ENCODE peak calls at places on chromosomes 2 and 18, in four cellular contexts. M is CD4-positive, alpha-beta T cell; Y is tibial nerve; H is H9. D is an unnamed sample.
A peak's percentile ranks its signal among the peaks of the same experiment; 100 is the strongest.

GRCh38 chr2:212538156-212539144 is at the start of gene ERBB4:
- DNase-seq in M (no peak), Y (no peak), H (no peak), D (peak; percentile 63)

GRCh38 chr2:36857713-36858112 is 108.6 kb downstream of the STRN start:
- DNase-seq in M (no peak), Y (no peak), H (no peak), D (no peak)

GRCh38 chr18:77749189-77749588 is 499.5 kb downstream of the GALR1 start:
- DNase-seq in M (no peak), Y (no peak), H (peak; percentile 50), D (no peak)

GRCh38 chr2:156110890-156111289 is 221.6 kb downstream of the NR4A2 start:
- DNase-seq in M (no peak), Y (no peak), H (peak; percentile 62), D (no peak)

GRCh38 chr18:37286801-37287200 is 278.8 kb downstream of the CELF4 start:
- DNase-seq in M (no peak), Y (no peak), H (no peak), D (no peak)

GRCh38 chr2:135162377-135162776 is 110.3 kb downstream of the RAB3GAP1 start:
- DNase-seq in M (no peak), Y (no peak), H (no peak), D (no peak)

GRCh38 chr18:69854455-69854854 is 93.2 kb downstream of the CD226 start:
- DNase-seq in M (no peak), Y (no peak), H (no peak), D (no peak)

GRCh38 chr2:70552501-70553333 is 909 bp downstream of the TGFA start:
- DNase-seq in M (no peak), Y (no peak), H (peak; percentile 38), D (no peak)

GRCh38 chr18:28147674-28148171 is 29.2 kb downstream of the CDH2 start:
- DNase-seq in M (no peak), Y (no peak), H (no peak), D (no peak)

GRCh38 chr18:12934454-12935071 is 13.2 kb upstream of the SEH1L start:
- DNase-seq in M (peak; percentile 72), Y (peak; percentile 74), H (peak; percentile 79), D (peak; percentile 87)

GRCh38 chr2:109457811-109458210 is 156.0 kb downstream of the SEPTIN10 start:
- DNase-seq in M (no peak), Y (no peak), H (no peak), D (no peak)

GRCh38 chr2:48295421-48295820 is 234.5 kb upstream of the STON1 start:
- DNase-seq in M (no peak), Y (no peak), H (no peak), D (no peak)

GRCh38 chr2:190679813-190680591 is 31.1 kb downstream of the NAB1 start:
- DNase-seq in M (peak; percentile 49), Y (no peak), H (peak; percentile 89), D (peak; percentile 33)

GRCh38 chr2:209121691-209122090 is 302.2 kb upstream of the MAP2 start:
- DNase-seq in M (no peak), Y (no peak), H (no peak), D (no peak)

GRCh38 chr18:44870631-44871502 is 190.2 kb downstream of the SETBP1 start:
- DNase-seq in M (no peak), Y (no peak), H (no peak), D (no peak)

GRCh38 chr18:56298935-56299334 is 339.5 kb downstream of the TXNL1 start:
- DNase-seq in M (no peak), Y (no peak), H (no peak), D (no peak)

GRCh38 chr2:217653240-217653639 is 349.6 kb downstream of the TNS1 start:
- DNase-seq in M (no peak), Y (peak; percentile 64), H (no peak), D (peak; percentile 64)

GRCh38 chr2:151097118-151097517 is 164.5 kb downstream of the RBM43 start:
- DNase-seq in M (no peak), Y (no peak), H (no peak), D (no peak)

GRCh38 chr2:186852508-186852907 is 3.5 kb upstream of the ZSWIM2 start:
- DNase-seq in M (no peak), Y (no peak), H (no peak), D (no peak)

GRCh38 chr2:174846941-174847938 is 83.0 kb upstream of the CHRNA1 start:
- DNase-seq in M (no peak), Y (no peak), H (peak; percentile 49), D (no peak)

GRCh38 chr18:36419188-36419912 is 121.8 kb downstream of the FHOD3 start:
- DNase-seq in M (no peak), Y (no peak), H (no peak), D (no peak)

GRCh38 chr2:95698166-95698565 is 106.4 kb downstream of the TRIM43 start:
- DNase-seq in M (no peak), Y (no peak), H (no peak), D (no peak)

GRCh38 chr2:85310330-85310729 is 17.5 kb downstream of the TGOLN2 start:
- DNase-seq in M (no peak), Y (no peak), H (no peak), D (no peak)

GRCh38 chr2:64749446-64749845 is 95.7 kb upstream of the SERTAD2 start:
- DNase-seq in M (no peak), Y (no peak), H (no peak), D (no peak)

GRCh38 chr2:62474173-62474572 is 31.8 kb downstream of the TMEM17 start:
- DNase-seq in M (no peak), Y (no peak), H (no peak), D (no peak)

GRCh38 chr2:200411831-200412230 is 98.0 kb downstream of the KCTD18 start:
- DNase-seq in M (no peak), Y (no peak), H (no peak), D (no peak)

GRCh38 chr2:207849443-207849842 is 79.7 kb upstream of the FZD5 start:
- DNase-seq in M (no peak), Y (no peak), H (no peak), D (no peak)

GRCh38 chr2:207852791-207853190 is 83.1 kb upstream of the FZD5 start:
- DNase-seq in M (no peak), Y (no peak), H (no peak), D (no peak)

GRCh38 chr2:207860685-207861084 is 91.0 kb upstream of the FZD5 start:
- DNase-seq in M (no peak), Y (no peak), H (no peak), D (no peak)

GRCh38 chr2:207855591-207855990 is 85.9 kb upstream of the FZD5 start:
- DNase-seq in M (no peak), Y (no peak), H (no peak), D (no peak)

DNA sequence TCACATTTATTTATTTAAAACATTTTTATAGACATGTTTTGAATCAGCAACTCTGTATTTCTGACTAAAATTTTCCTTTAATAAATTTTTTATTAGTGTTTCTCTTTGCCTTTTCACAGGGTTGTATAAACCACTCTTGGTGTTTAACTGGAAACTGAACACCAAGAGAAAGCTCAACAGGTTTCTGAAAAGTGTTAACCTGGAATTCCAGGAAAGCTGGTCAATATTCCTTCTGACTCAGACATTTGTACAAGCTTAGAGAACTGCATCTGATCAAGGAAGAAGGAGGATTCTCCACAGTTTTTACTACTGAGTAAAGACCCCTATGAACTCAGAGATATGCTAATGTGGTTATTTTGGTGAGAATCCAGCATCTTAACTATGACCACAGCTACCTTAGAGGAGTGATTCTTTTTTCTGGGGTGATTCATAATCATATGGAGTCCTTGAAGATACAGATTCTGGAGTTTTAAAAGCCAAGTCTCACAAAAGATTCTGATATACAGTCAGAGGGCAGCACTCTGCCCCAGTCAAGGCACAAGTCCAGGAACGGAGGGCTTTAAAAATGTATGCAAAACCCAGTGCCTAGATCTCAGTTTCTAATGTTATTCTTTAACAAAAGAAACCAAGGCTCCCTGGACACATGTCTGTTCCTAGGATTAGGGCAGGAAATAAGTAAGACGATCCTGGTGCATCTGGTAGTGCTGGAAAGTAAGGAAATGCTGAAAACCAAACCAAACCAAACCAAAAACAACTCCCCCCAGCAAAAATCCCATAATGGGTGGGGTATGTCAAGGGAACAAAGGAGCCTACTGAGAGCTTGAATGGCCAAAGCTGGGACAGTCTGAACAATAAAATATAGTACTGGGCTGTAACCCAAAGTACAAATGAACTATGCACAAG is 85.0 kb upstream of the FZD5 start:
- DNase-seq in M (no peak), Y (no peak), H (no peak), D (no peak)
- H3K27ac ChIP-seq in M (no peak overlapping the region), Y (no peak overlapping the region), H (no peak overlapping the region), D (no peak overlapping the region)

DNA sequence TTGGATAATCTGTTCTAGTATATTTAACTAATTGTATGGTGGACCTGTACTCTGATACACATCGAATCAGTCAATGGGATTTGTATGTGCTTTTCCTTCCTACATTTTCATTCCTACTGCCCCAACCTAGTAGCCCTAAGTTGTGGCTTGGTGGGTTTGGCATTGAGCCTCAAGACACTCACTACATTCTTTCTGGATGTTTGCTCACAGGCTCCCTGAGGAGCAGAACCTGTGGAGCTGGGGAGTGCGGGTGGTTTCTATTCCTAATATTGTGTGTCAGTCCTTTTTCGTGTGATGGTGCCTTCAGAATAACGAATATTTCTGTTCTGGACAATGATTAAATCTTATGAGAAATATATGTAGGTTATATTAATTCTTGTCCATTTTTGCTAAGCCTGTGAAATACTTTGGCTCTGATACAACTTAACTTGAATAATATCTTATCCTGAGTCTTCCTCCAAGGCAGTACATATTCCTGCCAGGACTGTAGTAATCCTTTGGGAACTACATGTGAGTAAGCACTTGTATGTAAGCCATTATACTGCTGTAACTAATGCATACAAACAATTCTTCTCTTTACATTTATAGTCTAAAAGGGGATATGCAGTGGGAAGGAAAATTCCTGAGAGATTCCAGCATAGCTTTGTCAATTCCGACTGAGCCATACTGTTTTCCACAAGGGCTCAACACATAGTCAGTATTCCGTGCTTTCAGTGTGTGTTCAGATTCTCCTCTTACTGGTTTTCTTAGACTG is 150.6 kb downstream of the AGPS start:
- DNase-seq in M (no peak), Y (no peak), H (no peak), D (no peak)
- H3K27ac ChIP-seq in M (no peak overlapping the region), Y (peak overlapping the region; percentile 45), H (no peak overlapping the region), D (no peak overlapping the region)

DNA sequence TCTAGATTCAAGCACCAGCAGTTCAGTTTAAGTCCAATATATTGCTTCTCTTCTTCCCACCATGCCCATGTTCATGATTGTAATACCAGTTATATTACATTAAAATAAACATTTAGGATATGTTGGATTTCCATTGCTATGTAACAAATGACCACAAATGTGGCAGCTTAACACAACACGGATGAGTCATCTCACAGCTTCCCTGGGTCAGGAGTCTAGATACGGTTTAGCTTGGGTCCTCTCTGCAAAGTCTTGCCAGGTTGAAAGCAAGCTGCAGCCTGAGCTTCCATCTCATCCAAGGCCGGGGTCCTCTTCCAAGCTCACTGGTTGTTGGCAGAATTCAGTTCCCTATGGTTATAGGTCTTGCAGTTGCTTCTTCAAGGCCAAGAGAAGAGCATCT is 39.4 kb upstream of the SMAD2 start:
- DNase-seq in M (no peak), Y (no peak), H (no peak), D (no peak)
- H3K27ac ChIP-seq in M (no peak overlapping the region), Y (no peak overlapping the region), H (no peak overlapping the region), D (no peak overlapping the region)

DNA sequence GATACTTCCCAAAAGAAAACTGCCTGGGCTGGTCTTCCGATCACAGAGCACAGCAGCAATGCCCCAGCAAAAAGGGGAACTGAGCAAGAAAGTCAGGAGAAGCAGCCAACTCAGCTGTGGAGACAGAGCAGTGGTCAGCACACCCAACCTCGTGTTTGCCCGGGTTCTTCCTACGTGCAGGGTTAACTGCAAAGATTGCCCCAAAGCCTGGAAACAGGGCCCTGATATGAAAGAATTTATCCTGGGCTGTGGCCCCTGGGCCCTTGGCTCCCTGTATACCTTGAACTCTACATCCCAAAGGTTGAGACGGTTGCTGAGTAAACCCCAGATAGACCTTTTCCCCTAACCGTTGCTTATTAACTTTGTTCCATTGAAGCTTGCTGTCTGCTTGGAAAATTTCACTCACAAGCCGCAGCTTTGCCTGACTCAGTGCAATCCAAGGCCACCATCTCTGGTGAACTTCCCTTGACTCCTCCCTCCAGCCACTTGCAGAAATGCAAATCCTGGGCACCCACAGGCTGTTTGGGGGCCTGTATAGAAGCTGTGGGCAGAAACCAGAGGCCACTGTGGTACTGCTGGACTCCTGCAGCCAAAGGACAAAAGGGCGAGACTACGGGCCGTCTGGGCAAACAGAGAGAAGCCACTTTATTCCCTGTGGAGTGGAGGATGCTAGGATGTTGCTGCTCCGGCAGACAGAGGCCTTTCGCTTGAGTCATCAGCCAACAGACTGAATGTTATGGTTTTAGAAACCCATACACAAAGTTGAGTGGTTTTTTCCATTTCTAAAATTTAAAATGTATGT is 18.2 kb downstream of the NRP2 start:
- DNase-seq in M (no peak), Y (no peak), H (peak; percentile 67), D (no peak)
- H3K27ac ChIP-seq in M (no peak overlapping the region), Y (peak overlapping the region; percentile 85), H (no peak overlapping the region), D (peak overlapping the region; percentile 30)

D was measured in psoas muscle.